ENCODE peak calls at places on chromosomes 11 and 22, in four cellular contexts. B, Z, V and L are unnamed samples.
A peak's percentile ranks its signal among the peaks of the same experiment; 100 is the strongest.

GRCh38 chr22:23684561-23685031 is 6.2 kb upstream of the RGL4 start:
- DNase-seq in B (no peak), V (no peak), Z (no peak), L (peak; percentile 3)

GRCh38 chr11:92225563-92226308 is 1.1 kb downstream of the FAT3 start:
- DNase-seq in B (no peak), Z (peak; percentile 77), V (peak; percentile 50), L (peak; percentile 34)

GRCh38 chr11:73288197-73288872 is 16.2 kb downstream of the P2RY6 start:
- DNase-seq in Z (no peak), V (no peak), B (no peak), L (no peak)

GRCh38 chr22:48717883-48718817 is 1109.5 kb downstream of the BRD1 start:
- DNase-seq in B (no peak), Z (no peak), V (no peak), L (no peak)

GRCh38 chr22:36566720-36567119 is 37.8 kb upstream of the EIF3D start:
- DNase-seq in Z (no peak), B (no peak), V (no peak), L (no peak)

GRCh38 chr11:114059278-114059983 is at the start of gene ZBTB16:
- DNase-seq in Z (peak; percentile 95), B (no peak), V (peak; percentile 92), L (peak; percentile 37)

GRCh38 chr11:95293116-95293515 is 62.1 kb upstream of the SESN3 start:
- DNase-seq in Z (no peak), V (no peak), B (no peak), L (no peak)

GRCh38 chr11:80638296-80638695 is 1197.5 kb upstream of the TENM4 start:
- DNase-seq in Z (no peak), B (peak; percentile 24), V (no peak), L (no peak)

GRCh38 chr11:132779487-132779886 is 752.8 kb downstream of the OPCML start:
- DNase-seq in B (no peak), V (no peak), Z (peak; percentile 54), L (peak; percentile 48)

GRCh38 chr11:86954288-86955110 is 696 bp downstream of the FZD4 start:
- DNase-seq in V (no peak), Z (peak; percentile 68), B (no peak), L (peak; percentile 59)

GRCh38 chr11:14529933-14530332 is 9.7 kb upstream of the PSMA1 start:
- DNase-seq in V (no peak), Z (no peak), B (no peak), L (no peak)

GRCh38 chr11:623999-624704 is 603 bp downstream of the CDHR5 start:
- DNase-seq in B (no peak), V (peak; percentile 82), Z (no peak), L (peak; percentile 60)

GRCh38 chr11:120029321-120029720 is 108.6 kb downstream of the TRIM29 start:
- DNase-seq in V (no peak), Z (no peak), B (no peak), L (no peak)

GRCh38 chr11:113577356-113578163 is 102.4 kb upstream of the DRD2 start:
- DNase-seq in Z (no peak), V (no peak), B (peak; percentile 8), L (peak; percentile 12)

GRCh38 chr11:95700471-95700817 is 89.1 kb downstream of the FAM76B start:
- DNase-seq in B (peak; percentile 47), V (no peak), Z (no peak), L (no peak)

GRCh38 chr11:78256962-78257361 is 68.2 kb downstream of the USP35 start:
- DNase-seq in Z (no peak), V (peak; percentile 45), B (no peak), L (peak; percentile 91)

GRCh38 chr11:10452211-10452767 is 2.8 kb upstream of the AMPD3 start:
- DNase-seq in Z (no peak), V (no peak), B (no peak), L (peak; percentile 48)

GRCh38 chr11:68581439-68581838 is 102.9 kb upstream of the GAL start:
- DNase-seq in B (no peak), V (no peak), Z (no peak), L (no peak)

GRCh38 chr11:11982461-11982860 is 26.0 kb downstream of the DKK3 start:
- DNase-seq in Z (no peak), B (no peak), V (no peak), L (no peak)

GRCh38 chr11:62566247-62566646 is 7.4 kb downstream of the EEF1G start:
- DNase-seq in Z (no peak), V (no peak), B (no peak), L (no peak)

GRCh38 chr22:25643232-25644000 is 78.9 kb downstream of the GRK3 start:
- DNase-seq in Z (no peak), V (no peak), B (no peak), L (no peak)

GRCh38 chr11:94602430-94603372 is 35.5 kb downstream of the PIWIL4 start:
- DNase-seq in B (peak; percentile 77), Z (no peak), V (peak; percentile 77), L (peak; percentile 97)

GRCh38 chr11:36492724-36493304 is 17.3 kb downstream of the TRAF6 start:
- DNase-seq in V (peak; percentile 59), B (peak; percentile 43), Z (peak; percentile 51), L (peak; percentile 63)

GRCh38 chr22:46614070-46614931 is 5.9 kb upstream of the GRAMD4 start:
- DNase-seq in V (no peak), Z (no peak), B (peak; percentile 92), L (no peak)

GRCh38 chr11:123386746-123387510 is 43.1 kb upstream of the GRAMD1B start:
- DNase-seq in B (no peak), V (no peak), Z (no peak), L (peak; percentile 96)

GRCh38 chr11:76251223-76251575 is 44.9 kb upstream of the WNT11 start:
- DNase-seq in Z (no peak), V (no peak), B (no peak), L (peak; percentile 53)

GRCh38 chr11:28092786-28093185 is 15.2 kb downstream of the KIF18A start:
- DNase-seq in B (no peak), V (no peak), Z (no peak), L (no peak)

GRCh38 chr22:24819941-24820461 is 14.0 kb downstream of the SGSM1 start:
- DNase-seq in Z (no peak), B (no peak), V (peak; percentile 72), L (peak; percentile 7)

GRCh38 chr11:8768625-8769333 is 86.2 kb downstream of the RPL27A start:
- DNase-seq in V (peak; percentile 59), Z (no peak), B (no peak), L (peak; percentile 87)

GRCh38 chr22:39244496-39245129 is at the start of gene PDGFB:
- DNase-seq in B (peak; percentile 38), Z (peak; percentile 57), V (peak; percentile 63), L (peak; percentile 35)

GRCh38 chr11:117931971-117932370 is 2.8 kb upstream of the TMPRSS13 start:
- DNase-seq in Z (no peak), V (no peak), B (no peak), L (no peak)

GRCh38 chr11:5689551-5689983 is at the start of gene TRIM22:
- DNase-seq in Z (peak; percentile 43), B (peak; percentile 74), V (peak; percentile 32), L (peak; percentile 88)

GRCh38 chr11:95972055-95972454 is 48.1 kb upstream of the MTMR2 start:
- DNase-seq in V (no peak), Z (no peak), B (no peak), L (no peak)

GRCh38 chr11:88701816-88702215 is 364.0 kb downstream of the GRM5 start:
- DNase-seq in Z (no peak), B (no peak), V (no peak), L (no peak)

GRCh38 chr11:83543918-83544491 is 257.8 kb upstream of the CCDC90B start:
- DNase-seq in Z (no peak), V (peak; percentile 58), B (no peak), L (no peak)

GRCh38 chr11:93116641-93117577 is 80.9 kb downstream of the SLC36A4 start:
- DNase-seq in Z (peak; percentile 52), V (peak; percentile 41), B (no peak), L (no peak)

GRCh38 chr11:85750646-85751045 is 60.3 kb downstream of the SYTL2 start:
- DNase-seq in B (no peak), V (no peak), Z (no peak), L (no peak)

GRCh38 chr11:45208135-45208534 is 61.7 kb downstream of the PRDM11 start:
- DNase-seq in Z (no peak), B (no peak), V (no peak), L (no peak)

GRCh38 chr22:23204541-23205157 is 24.3 kb downstream of the BCR start:
- DNase-seq in V (no peak), B (no peak), Z (no peak), L (peak; percentile 51)

GRCh38 chr11:128867277-128867676 is at the start of gene KCNJ1:
- DNase-seq in Z (no peak), V (no peak), B (no peak), L (no peak)
- TF ChIP-seq EZH2phosphoT487 in Z (no peak), V (no peak), B (no peak), L (no peak)

DNA sequence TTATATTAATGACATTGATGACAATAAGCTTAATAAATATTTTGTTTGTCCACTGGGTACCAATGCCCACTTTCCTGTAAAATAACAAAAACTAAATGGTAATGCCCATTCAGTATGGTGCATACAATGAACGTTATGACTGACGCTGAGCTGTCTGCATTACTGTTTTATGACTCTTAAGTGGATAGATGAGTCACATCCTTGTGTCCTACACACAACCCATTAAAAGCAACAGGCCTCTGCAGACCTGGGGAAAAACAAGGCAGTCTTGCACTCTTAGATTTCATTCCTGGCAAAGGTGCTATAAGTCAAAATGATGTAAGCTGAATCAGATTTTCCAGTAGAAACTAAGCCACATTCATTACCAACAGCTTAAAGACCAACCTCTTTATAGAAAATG is 176.3 kb upstream of the TMEM45B start:
- DNase-seq in Z (no peak), V (peak; percentile 52), B (no peak), L (peak; percentile 97)
- TF ChIP-seq EZH2phosphoT487 in Z (no peak), V (no peak), B (no peak), L (no peak)

DNA sequence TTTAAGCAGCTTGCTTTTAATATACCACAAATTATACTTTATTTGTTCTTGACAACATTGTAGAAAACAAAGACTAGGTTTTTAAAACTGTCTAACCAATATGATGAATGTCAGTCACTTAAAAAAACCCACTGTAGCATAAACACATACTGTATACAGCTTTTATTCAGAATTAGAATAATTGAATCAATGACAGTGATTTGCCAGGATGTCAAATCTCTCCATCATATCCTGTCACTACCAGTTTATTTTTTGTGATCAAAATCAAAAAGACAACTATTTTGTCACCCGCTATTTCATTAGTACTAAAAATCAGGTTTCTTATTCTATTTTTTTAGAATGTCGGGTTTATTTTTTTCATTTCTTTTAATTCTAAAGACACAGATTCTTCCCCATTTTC is 26.5 kb downstream of the PAX6 start:
- DNase-seq in Z (no peak), V (no peak), B (no peak), L (no peak)
- TF ChIP-seq EZH2phosphoT487 in Z (no peak), V (no peak), B (no peak), L (no peak)

DNA sequence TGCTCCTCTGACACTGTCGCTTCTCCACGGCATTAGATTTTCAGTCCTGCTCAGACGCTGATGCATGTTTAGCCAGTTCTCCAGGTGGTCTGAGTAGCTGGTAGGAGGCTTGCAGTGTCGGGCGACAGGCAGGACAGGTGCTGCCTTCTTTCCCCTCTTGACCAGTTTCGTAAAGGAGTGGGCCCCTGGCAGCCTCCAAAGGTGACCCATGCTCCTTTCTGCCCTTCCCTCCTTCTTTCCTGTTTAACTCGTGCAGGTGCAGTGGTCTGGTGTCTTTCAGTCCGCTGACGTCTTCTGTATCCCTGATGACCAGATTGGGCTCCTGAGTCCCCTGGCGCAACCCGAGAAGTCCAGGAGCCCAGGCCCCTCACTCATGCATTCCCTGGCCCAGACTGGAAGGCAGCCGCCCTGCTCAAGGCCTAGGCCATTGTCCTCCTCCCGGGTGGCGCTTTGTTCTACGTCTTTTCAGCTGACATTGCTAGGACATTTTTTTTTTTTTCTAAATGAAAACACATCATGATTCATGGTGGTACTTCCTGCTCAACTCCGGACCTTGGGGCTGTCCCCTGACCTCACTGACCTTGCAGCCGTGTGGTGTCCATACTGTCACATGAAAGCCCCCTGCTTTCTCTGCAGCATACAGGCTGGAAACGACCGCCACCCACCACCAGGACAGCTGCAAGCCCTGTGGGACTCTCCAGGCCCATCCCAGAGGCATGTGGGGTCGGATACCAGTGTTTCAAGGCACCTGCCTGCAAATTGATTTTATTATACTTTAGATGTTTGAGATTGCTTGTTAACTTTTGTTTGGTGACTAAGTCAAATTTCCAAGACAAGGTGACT is 25.5 kb upstream of the TXNRD2 start:
- DNase-seq in B (no peak), V (no peak), Z (no peak), L (no peak)
- TF ChIP-seq EZH2phosphoT487 in B (no peak), V (no peak), Z (no peak), L (no peak)